ENCODE peak calls at places on chromosomes 16 and 17, in ten cellular contexts. G is stimulated activated CD8-positive, alpha-beta memory T cell treated with anti-CD3 and anti-CD28 coated beads, Interleukin-2, amount 100 ng/mL, for 48 hours; E is adrenal gland; H is HEK293T; X is SK-N-DZ; O is neuronal stem cell; D is AG10803; T is T-helper 2 cell; F is skeletal muscle cell; N is AG04450. V is an unnamed sample.

GRCh38 chr16:4293822-4294457 is 21.1 kb upstream of the TFAP4 start:
- DNase-seq in E (peak), T (no peak), F (peak), N (no peak), X (peak), H (peak), D (peak), O (no peak), G (no peak), V (no peak)

GRCh38 chr16:70475054-70475871 is 20.9 kb downstream of the FCSK start:
- DNase-seq in O (no peak), E (no peak), G (no peak), N (no peak), H (no peak), X (no peak), F (no peak), D (no peak), T (no peak), V (no peak)

GRCh38 chr16:58339452-58339938 is 44.7 kb upstream of the PRSS54 start:
- DNase-seq in N (no peak), T (no peak), H (peak), D (peak), G (no peak), E (peak), O (no peak), X (peak), F (no peak), V (no peak)

GRCh38 chr17:44971776-44972483 is 3.8 kb upstream of the C1QL1 start:
- DNase-seq in E (no peak), N (no peak), G (peak), O (no peak), F (peak), T (no peak), H (no peak), X (no peak), D (peak), V (no peak)

GRCh38 chr17:16027708-16028584 is 28.3 kb downstream of the TTC19 start:
- DNase-seq in G (peak), N (peak), X (no peak), O (no peak), F (peak), E (peak), T (no peak), D (peak), H (no peak), V (no peak)

GRCh38 chr17:29757788-29758187 is 135.1 kb upstream of the CORO6 start:
- DNase-seq in X (no peak), T (no peak), H (no peak), E (no peak), G (no peak), F (no peak), N (no peak), O (no peak), D (no peak), V (no peak)

GRCh38 chr16:7398536-7398935 is 65.9 kb downstream of the RBFOX1 start:
- DNase-seq in E (no peak), X (no peak), H (no peak), F (no peak), D (no peak), O (no peak), T (no peak), G (no peak), N (no peak), V (no peak)

GRCh38 chr17:31802502-31802901 is 56.5 kb downstream of the COPRS start:
- DNase-seq in G (no peak), O (no peak), N (no peak), X (peak), F (no peak), H (peak), E (no peak), D (no peak), T (no peak), V (no peak)

GRCh38 chr17:21513012-21513570 is 136.9 kb downstream of the KCNJ12 start:
- DNase-seq in N (peak), T (peak), H (peak), D (peak), X (peak), F (no peak), O (peak), G (peak), E (peak), V (no peak)

GRCh38 chr17:55056530-55056929 is 88.0 kb downstream of the STXBP4 start:
- DNase-seq in D (no peak), O (no peak), F (no peak), X (no peak), E (no peak), N (no peak), G (no peak), H (no peak), T (no peak), V (peak)

GRCh38 chr17:49707246-49707607 is 537 bp downstream of the SLC35B1 start:
- DNase-seq in G (no peak), D (no peak), X (no peak), O (no peak), F (no peak), E (no peak), H (no peak), T (no peak), N (no peak), V (no peak)

GRCh38 chr17:2689411-2690164 is 22.0 kb downstream of the CLUH start:
- DNase-seq in E (no peak), F (no peak), N (no peak), G (no peak), X (no peak), H (peak), O (no peak), D (no peak), T (no peak), V (no peak)

GRCh38 chr16:85258616-85259015 is 146.3 kb upstream of the CIBAR2 start:
- DNase-seq in O (no peak), X (no peak), N (no peak), D (no peak), F (no peak), T (no peak), H (no peak), G (no peak), E (no peak), V (no peak)

GRCh38 chr16:50473375-50473945 is 74.7 kb upstream of the NKD1 start:
- DNase-seq in F (no peak), D (no peak), E (no peak), G (no peak), H (no peak), O (no peak), T (no peak), N (no peak), X (no peak), V (no peak)

GRCh38 chr17:80959330-80960036 is 32.2 kb upstream of the CHMP6 start:
- DNase-seq in F (no peak), O (no peak), G (no peak), T (no peak), D (peak), N (peak), H (no peak), E (peak), X (peak), V (peak)

GRCh38 chr17:39889200-39889599 is 21.2 kb downstream of the ZPBP2 start:
- DNase-seq in X (no peak), D (no peak), G (no peak), T (no peak), F (no peak), H (no peak), N (no peak), E (no peak), O (no peak), V (no peak)

GRCh38 chr16:53094013-53094630 is 39.3 kb downstream of the CHD9 start:
- DNase-seq in F (no peak), N (no peak), O (no peak), X (no peak), E (peak), H (no peak), G (no peak), T (no peak), D (no peak), V (peak)

GRCh38 chr16:79754081-79754872 is 153.7 kb upstream of the MAF start:
- DNase-seq in T (no peak), O (no peak), X (no peak), N (no peak), H (no peak), D (no peak), E (no peak), G (no peak), F (no peak), V (no peak)

GRCh38 chr17:29593546-29594440 is 861 bp downstream of the ANKRD13B start:
- DNase-seq in O (no peak), G (no peak), N (no peak), H (no peak), D (no peak), X (peak), T (no peak), E (no peak), F (no peak), V (no peak)

GRCh38 chr16:74606521-74607309 is at the start of gene GLG1:
- DNase-seq in D (peak), T (peak), H (peak), X (peak), F (peak), N (peak), O (peak), G (peak), E (peak), V (peak)

GRCh38 chr16:77307764-77308561 is 108.8 kb downstream of the SYCE1L start:
- DNase-seq in E (no peak), H (no peak), N (no peak), G (no peak), T (no peak), F (peak), X (no peak), O (no peak), D (peak), V (no peak)

GRCh38 chr17:35890774-35891155 is 10.6 kb upstream of the CCL5 start:
- DNase-seq in D (no peak), F (no peak), N (no peak), T (no peak), O (no peak), E (no peak), H (no peak), G (no peak), X (no peak), V (no peak)

GRCh38 chr17:725746-726145 is 6.7 kb upstream of the TLCD3A start:
- DNase-seq in T (no peak), E (no peak), F (no peak), X (no peak), N (no peak), O (no peak), G (no peak), D (no peak), H (no peak), V (no peak)

GRCh38 chr17:43661699-43662431 is at the start of gene MEOX1:
- DNase-seq in E (no peak), T (no peak), H (peak), G (peak), O (no peak), X (no peak), D (peak), N (no peak), F (peak), V (no peak)

GRCh38 chr16:22397459-22397858 is 23.0 kb upstream of the CDR2 start:
- DNase-seq in T (no peak), H (no peak), X (no peak), G (no peak), N (peak), D (peak), O (no peak), F (peak), E (no peak), V (no peak)

GRCh38 chr16:56789360-56789759 is 59.4 kb downstream of the NUP93 start:
- DNase-seq in X (no peak), T (no peak), N (no peak), E (peak), H (peak), G (no peak), F (no peak), O (no peak), D (peak), V (peak)

GRCh38 chr16:86988920-86989715 is 328.1 kb downstream of the C16orf95 start:
- DNase-seq in N (no peak), F (no peak), T (no peak), H (no peak), G (no peak), E (no peak), O (no peak), X (no peak), D (no peak), V (no peak)